ENCODE peak calls at places on chromosomes 2 and 18, in six cellular contexts. K is pancreas, U is fibroblast of mammary gland, P is foreskin keratinocyte, O is fibroblast of lung, H is GM12865. S is an unnamed sample.
A peak's percentile ranks its signal among the peaks of the same experiment; 100 is the strongest.

GRCh38 chr18:72830109-72830508 is 37.7 kb downstream of the NETO1 start:
- DNase-seq in O (no peak), U (no peak), K (no peak), P (no peak), H (no peak), S (no peak)

GRCh38 chr2:234682492-234683228 is 185.8 kb upstream of the ARL4C start:
- DNase-seq in O (peak; percentile 23), U (peak; percentile 32), P (peak; percentile 85), H (no peak), K (no peak), S (no peak)

GRCh38 chr2:163682695-163683094 is 53.1 kb downstream of the FIGN start:
- DNase-seq in U (peak; percentile 74), O (peak; percentile 54), K (no peak), H (no peak), P (peak; percentile 60), S (no peak)

GRCh38 chr2:161400076-161400475 is 16.0 kb upstream of the TBR1 start:
- DNase-seq in K (no peak), U (peak; percentile 63), H (no peak), O (no peak), P (no peak), S (no peak)

GRCh38 chr2:133596701-133597393 is 28.6 kb upstream of the NCKAP5 start:
- DNase-seq in K (no peak), O (no peak), H (no peak), P (no peak), U (no peak), S (no peak)

GRCh38 chr18:41144444-41144843 is 810.6 kb upstream of the PIK3C3 start:
- DNase-seq in U (peak; percentile 77), P (peak; percentile 55), K (no peak), O (peak; percentile 76), H (no peak), S (no peak)

GRCh38 chr2:20620271-20620681 is 30.6 kb downstream of the HS1BP3 start:
- DNase-seq in H (no peak), K (peak; percentile 21), U (no peak), O (no peak), P (no peak), S (no peak)

GRCh38 chr2:173823540-173823939 is 141.6 kb downstream of the SP3 start:
- DNase-seq in H (no peak), K (no peak), U (no peak), P (no peak), O (no peak), S (no peak)

GRCh38 chr2:183542593-183542992 is 418.4 kb downstream of the NUP35 start:
- DNase-seq in O (no peak), U (no peak), P (no peak), K (no peak), H (no peak), S (no peak)

GRCh38 chr2:128196026-128196822 is 105.2 kb downstream of the UGGT1 start:
- DNase-seq in K (no peak), O (peak; percentile 54), H (peak; percentile 19), U (peak; percentile 35), P (no peak), S (no peak)

GRCh38 chr2:26542194-26542455 is 64.2 kb upstream of the OTOF start:
- DNase-seq in O (no peak), P (no peak), U (no peak), K (peak; percentile 56), H (no peak), S (no peak)

GRCh38 chr2:187438459-187438858 is 9.6 kb downstream of the CALCRL start:
- DNase-seq in O (no peak), U (no peak), K (no peak), P (no peak), H (no peak), S (no peak)

GRCh38 chr2:6139142-6139541 is 447.0 kb downstream of the SOX11 start:
- DNase-seq in U (no peak), P (no peak), O (no peak), K (no peak), H (no peak), S (no peak)

DNA sequence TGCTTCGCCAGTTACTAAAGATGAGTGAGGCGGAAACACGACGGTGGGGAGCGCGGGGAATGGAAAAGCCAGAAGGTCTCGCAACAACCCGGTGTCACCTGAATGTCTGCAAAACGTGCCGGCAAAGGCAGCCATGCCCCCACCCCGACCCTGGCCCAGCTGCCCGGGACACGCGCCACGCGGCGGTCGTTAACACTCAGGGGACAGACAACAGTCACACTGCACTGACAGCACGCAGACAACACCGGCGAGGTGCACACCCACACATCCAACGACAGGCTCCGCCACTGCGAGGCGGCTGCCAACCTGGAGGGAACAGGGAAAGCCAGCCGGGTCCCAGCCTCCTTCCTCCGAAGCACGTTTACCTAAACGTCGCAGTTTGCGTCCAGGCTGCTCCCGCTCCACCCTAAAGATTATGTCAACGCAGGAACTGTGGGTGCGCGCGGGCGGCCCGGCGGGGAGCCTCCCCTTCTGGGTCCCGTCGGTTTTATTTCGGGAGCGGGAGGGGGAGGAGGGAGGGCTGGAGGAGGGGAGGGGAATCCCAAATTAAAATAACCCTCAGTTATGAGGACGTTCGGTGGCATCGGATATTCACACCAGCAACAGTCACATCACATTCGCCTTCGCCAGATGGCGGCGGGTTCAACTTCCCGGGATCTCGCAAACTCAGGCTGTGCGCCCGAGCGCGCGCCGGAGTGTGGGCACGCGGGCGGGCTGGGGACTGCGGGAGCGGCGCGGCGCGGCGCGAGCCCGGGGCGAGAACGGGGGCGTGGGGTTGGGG is 694 bp downstream of the PTGR3 start:
- DNase-seq in O (peak; percentile 65), U (peak; percentile 52), H (peak; percentile 62), P (no peak), K (peak; percentile 77), S (peak; percentile 28)
- TF ChIP-seq CTCF in O (no peak), U (no peak), H (no peak), P (peak; percentile 2), K (no peak), S (no peak)

DNA sequence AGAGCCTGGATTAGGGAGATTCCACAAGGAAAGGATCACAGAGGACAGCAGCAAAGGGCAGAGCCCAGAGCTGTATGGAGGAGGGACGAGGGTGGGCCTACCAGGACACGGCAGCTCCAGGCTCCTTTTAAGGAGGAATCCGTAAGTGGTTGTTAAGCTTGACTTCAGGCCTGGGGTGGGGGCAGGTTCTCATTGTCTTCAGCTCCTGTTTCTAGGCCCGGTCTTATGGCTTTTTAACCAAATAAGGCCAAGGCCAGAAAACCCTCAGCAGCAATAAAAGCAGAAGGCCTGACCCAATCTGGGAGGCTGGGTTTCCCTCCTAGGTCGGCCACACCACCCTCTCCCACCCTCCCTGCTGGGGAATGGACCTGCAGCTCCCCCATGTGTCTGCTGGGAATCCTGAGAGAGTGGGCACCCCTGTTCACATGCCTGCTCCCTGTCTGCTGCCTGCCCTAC is 111.2 kb downstream of the PLB1 start:
- DNase-seq in O (peak; percentile 37), U (peak; percentile 20), H (no peak), K (peak; percentile 20), P (no peak), S (no peak)
- TF ChIP-seq CTCF in O (peak; percentile 8), U (peak; percentile 15), H (no peak), K (no peak), P (peak; percentile 35), S (no peak)

GRCh38 chr2:171960570-171960969 is 38.3 kb downstream of the HAT1 start:
- DNase-seq in H (no peak), O (no peak), U (no peak), K (no peak), P (no peak), S (no peak)

GRCh38 chr2:171959998-171960397 is 37.7 kb downstream of the HAT1 start:
- DNase-seq in P (no peak), K (no peak), U (no peak), O (no peak), H (no peak), S (no peak)

GRCh38 chr2:171958475-171958874 is 36.2 kb downstream of the HAT1 start:
- DNase-seq in U (peak; percentile 75), O (peak; percentile 81), K (no peak), P (no peak), H (no peak), S (no peak)

GRCh38 chr2:171956135-171956830 is 34.0 kb downstream of the HAT1 start:
- DNase-seq in H (no peak), O (peak; percentile 12), K (no peak), P (no peak), U (no peak), S (no peak)

DNA sequence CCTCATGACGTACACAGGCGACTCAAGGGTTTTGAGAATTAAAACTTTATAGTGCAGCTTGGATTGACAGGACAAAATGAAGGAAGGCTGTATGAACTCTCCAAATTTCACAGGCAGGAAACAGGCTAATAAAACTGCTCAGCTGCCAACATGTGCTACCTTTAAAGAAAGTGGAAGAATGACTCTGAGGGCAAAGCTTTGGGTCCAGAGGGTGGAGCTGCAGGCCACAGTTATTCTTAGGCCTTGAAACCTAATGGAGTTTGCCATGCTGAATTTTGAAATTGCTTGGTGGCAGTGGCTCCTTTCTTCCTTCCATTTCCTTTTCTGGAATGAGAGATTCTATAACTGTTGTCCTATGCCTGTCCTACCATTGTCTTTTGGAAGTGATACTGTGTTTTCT is 34.8 kb downstream of the HAT1 start:
- DNase-seq in P (no peak), H (no peak), U (peak; percentile 10), K (no peak), O (peak; percentile 6), S (no peak)
- TF ChIP-seq CTCF in P (peak; percentile 44), H (no peak), U (peak; percentile 1), K (no peak), O (no peak), S (no peak)

GRCh38 chr18:71001597-71001996 is 712.8 kb downstream of the SOCS6 start:
- DNase-seq in H (no peak), U (peak; percentile 21), O (no peak), K (no peak), P (no peak), S (no peak)

GRCh38 chr18:70998490-70998889 is 709.6 kb downstream of the SOCS6 start:
- DNase-seq in O (peak; percentile 6), H (no peak), P (no peak), K (no peak), U (peak; percentile 13), S (no peak)
- TF ChIP-seq CTCF in O (no peak), H (no peak), P (no peak), K (no peak), U (peak; percentile 20), S (no peak)

GRCh38 chr2:172484706-172485105 is 57.3 kb downstream of the ITGA6 start:
- DNase-seq in P (no peak), K (no peak), O (no peak), H (peak; percentile 38), U (no peak), S (no peak)
- TF ChIP-seq CTCF in P (no peak), K (no peak), O (no peak), H (no peak), U (no peak), S (no peak)

DNA sequence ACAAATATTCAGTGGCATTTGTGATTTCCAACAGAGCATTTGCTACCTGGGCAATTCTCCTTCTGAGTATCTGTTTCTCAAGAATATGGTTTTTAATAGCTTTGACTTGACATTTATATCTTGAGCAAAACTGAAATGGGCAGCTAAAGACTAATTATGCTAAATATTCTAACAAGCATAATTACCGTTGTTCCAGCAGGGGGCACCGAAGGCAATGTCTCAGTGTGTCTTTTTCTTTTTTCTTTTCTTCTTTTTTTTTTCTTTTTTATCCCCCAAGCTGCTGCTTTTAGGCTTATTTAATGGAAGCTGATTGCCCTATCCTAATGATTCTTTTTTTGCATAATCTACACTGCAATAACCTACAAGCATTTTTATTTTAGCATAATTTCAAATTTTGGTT is 138.9 kb upstream of the NABP1 start:
- DNase-seq in K (no peak), O (peak; percentile 44), U (peak; percentile 54), H (peak; percentile 12), P (no peak), S (no peak)
- TF ChIP-seq CTCF in K (no peak), O (peak; percentile 60), U (peak; percentile 73), H (peak; percentile 37), P (peak; percentile 68), S (no peak)

S was measured in activated B cell treated with CpG ODN at 0.5 μM for 24 hours.